ENCODE peak calls at places on chromosome 15, in five cellular contexts. G is pancreas, Q is sigmoid colon, T is transverse colon, N is psoas muscle. W is an unnamed sample.

GRCh38 chr15:43268111-43269105 is 1.7 kb upstream of the TGM5 start:
- DNase-seq in G (no peak), Q (no peak), T (no peak), N (no peak), W (no peak)

GRCh38 chr15:42832577-42832976 is 88.0 kb downstream of the TTBK2 start:
- DNase-seq in G (no peak), Q (no peak), T (no peak), N (no peak), W (no peak)

GRCh38 chr15:55168350-55168974 is 28.3 kb downstream of the RSL24D1 start:
- DNase-seq in G (peak), Q (no peak), T (peak), N (peak), W (peak)

GRCh38 chr15:45429974-45430792 is 51.8 kb upstream of the GATM start:
- DNase-seq in G (peak), Q (peak), T (peak), N (peak), W (peak)

GRCh38 chr15:60399931-60400330 is 2.1 kb upstream of the ANXA2 start:
- DNase-seq in G (no peak), Q (no peak), T (no peak), N (no peak), W (no peak)

GRCh38 chr15:92623435-92623834 is 32.1 kb downstream of the FAM174B start:
- DNase-seq in G (peak), Q (peak), T (peak), N (peak), W (no peak)

GRCh38 chr15:52351206-52351907 is 55.8 kb upstream of the MYO5C start:
- DNase-seq in G (no peak), Q (peak), T (no peak), N (no peak), W (no peak)

GRCh38 chr15:58077427-58077826 is 11.9 kb upstream of the ALDH1A2 start:
- DNase-seq in G (no peak), Q (no peak), T (no peak), N (no peak), W (no peak)

GRCh38 chr15:47756872-47757271 is 39.6 kb downstream of the SEMA6D start:
- DNase-seq in G (no peak), Q (no peak), T (peak), N (peak), W (no peak)

GRCh38 chr15:82128401-82129143 is 82.8 kb upstream of the MEX3B start:
- DNase-seq in G (no peak), Q (no peak), T (no peak), N (no peak), W (no peak)

GRCh38 chr15:68383161-68384074 is 48.5 kb downstream of the ITGA11 start:
- DNase-seq in G (no peak), Q (peak), T (peak), N (no peak), W (no peak)

GRCh38 chr15:56835598-56836275 is 82.7 kb upstream of the TCF12 start:
- DNase-seq in G (no peak), Q (no peak), T (no peak), N (no peak), W (peak)

GRCh38 chr15:61467823-61468222 is 238.7 kb upstream of the RORA start:
- DNase-seq in G (no peak), Q (no peak), T (no peak), N (no peak), W (no peak)

GRCh38 chr15:88482263-88482662 is 14.8 kb downstream of the MRPS11 start:
- DNase-seq in G (no peak), Q (no peak), T (no peak), N (no peak), W (no peak)

GRCh38 chr15:74505837-74506514 is 35.0 kb upstream of the ARID3B start:
- DNase-seq in G (no peak), Q (no peak), T (no peak), N (no peak), W (no peak)

GRCh38 chr15:50116477-50116876 is 2.6 kb downstream of the ATP8B4 start:
- DNase-seq in G (no peak), Q (no peak), T (no peak), N (no peak), W (no peak)

GRCh38 chr15:68057089-68057488 is 3.0 kb downstream of the PIAS1 start:
- DNase-seq in G (no peak), Q (no peak), T (no peak), N (no peak), W (no peak)

GRCh38 chr15:92392966-92393286 is 755 bp upstream of the ST8SIA2 start:
- DNase-seq in G (no peak), Q (no peak), T (no peak), N (no peak), W (no peak)

GRCh38 chr15:36958611-36959010 is 141.7 kb downstream of the MEIS2 start:
- DNase-seq in G (no peak), Q (no peak), T (no peak), N (no peak), W (no peak)

GRCh38 chr15:79078763-79079395 is 11.7 kb downstream of the RASGRF1 start:
- DNase-seq in G (no peak), Q (no peak), T (no peak), N (no peak), W (peak)

GRCh38 chr15:61974759-61975158 is 85.5 kb downstream of the VPS13C start:
- DNase-seq in G (no peak), Q (no peak), T (no peak), N (no peak), W (no peak)

GRCh38 chr15:76384409-76384808 is 47.8 kb downstream of the ISL2 start:
- DNase-seq in G (no peak), Q (no peak), T (no peak), N (no peak), W (no peak)

GRCh38 chr15:33660151-33660550 is 308.1 kb upstream of the CHRM5 start:
- DNase-seq in G (no peak), Q (no peak), T (no peak), N (no peak), W (no peak)

GRCh38 chr15:51193979-51194378 is 99.3 kb upstream of the TNFAIP8L3 start:
- DNase-seq in G (no peak), Q (no peak), T (no peak), N (no peak), W (no peak)
- TF ChIP-seq CTCF in G (no peak), Q (no peak), T (no peak), N (no peak), W (no peak)

DNA sequence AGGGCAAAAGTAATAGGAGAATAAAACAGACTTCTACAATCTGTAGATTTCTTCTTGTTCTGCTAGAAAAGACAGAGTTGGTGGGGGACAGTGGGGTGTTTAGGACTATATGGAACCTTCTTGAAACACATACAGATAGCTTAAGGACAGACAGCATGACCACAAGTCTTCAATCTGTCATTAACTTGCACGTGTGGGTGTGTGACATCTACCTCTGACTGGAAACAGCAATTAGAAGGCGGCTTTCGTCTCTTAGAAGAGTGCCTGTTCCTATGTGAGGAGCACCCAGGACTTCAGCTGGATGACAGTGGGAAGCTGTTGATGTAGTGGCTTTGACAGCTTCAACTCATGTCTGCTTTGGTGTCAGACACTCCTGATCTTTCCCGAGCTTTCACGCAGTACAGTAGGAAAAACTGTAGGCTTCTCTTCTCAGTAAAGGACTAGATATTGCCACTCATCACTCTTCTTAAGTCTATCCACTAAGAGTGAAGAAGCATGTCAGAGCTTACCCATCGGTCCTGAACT is 44.5 kb downstream of the TYRO3 start:
- DNase-seq in G (no peak), Q (no peak), T (no peak), N (no peak), W (no peak)
- TF ChIP-seq CTCF in G (no peak), Q (no peak), T (no peak), N (no peak), W (no peak)

DNA sequence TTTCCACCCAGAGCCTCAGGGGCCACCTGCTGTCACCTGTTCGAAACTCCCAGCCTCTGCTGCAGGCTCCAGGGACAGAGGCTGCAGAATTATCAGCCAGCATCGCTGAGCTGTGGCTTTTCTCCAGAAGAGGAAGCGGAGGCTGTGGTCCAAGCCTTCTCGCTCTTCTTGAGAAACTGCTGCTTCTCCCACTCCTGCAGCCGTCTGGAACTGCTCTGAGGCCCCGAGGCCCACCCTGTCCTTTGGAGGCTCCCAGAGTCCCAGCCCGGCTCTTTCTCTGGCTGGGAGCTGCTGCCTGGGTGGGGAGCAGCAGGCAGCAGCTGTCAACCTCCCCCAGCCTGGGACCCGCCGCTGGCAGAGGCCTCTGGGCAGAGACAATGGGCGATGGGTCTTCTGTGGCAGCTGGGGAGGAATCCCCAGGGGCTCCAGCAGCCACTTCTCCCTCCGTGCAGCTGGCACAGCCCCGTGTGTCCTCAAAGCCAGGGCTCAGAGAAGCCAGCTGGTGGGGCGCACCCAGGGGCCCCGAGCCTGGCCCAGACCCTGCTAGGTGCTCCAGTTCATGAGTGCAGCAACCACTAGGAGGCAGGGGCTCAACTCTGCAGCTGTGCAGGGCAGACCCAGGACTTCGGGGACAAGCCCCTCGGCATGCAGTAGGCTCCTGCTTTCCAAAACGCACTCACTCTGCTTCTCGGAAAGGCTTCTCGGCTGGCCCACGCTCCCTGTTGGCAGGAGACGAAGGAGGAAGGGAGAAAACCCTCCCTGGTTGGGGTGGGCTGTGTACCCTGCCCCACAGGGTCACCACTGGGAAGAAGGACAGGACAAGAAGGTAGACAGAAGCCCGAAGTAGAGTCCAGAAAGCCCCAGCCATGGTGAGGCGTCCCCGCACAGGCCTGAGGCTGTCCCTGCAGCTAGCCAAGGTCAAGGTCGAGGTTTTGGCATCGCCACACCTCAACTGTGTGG is 49.9 kb upstream of the FURIN start:
- DNase-seq in G (peak), Q (peak), T (no peak), N (no peak), W (no peak)
- TF ChIP-seq CTCF in G (no peak), Q (no peak), T (no peak), N (no peak), W (no peak)

DNA sequence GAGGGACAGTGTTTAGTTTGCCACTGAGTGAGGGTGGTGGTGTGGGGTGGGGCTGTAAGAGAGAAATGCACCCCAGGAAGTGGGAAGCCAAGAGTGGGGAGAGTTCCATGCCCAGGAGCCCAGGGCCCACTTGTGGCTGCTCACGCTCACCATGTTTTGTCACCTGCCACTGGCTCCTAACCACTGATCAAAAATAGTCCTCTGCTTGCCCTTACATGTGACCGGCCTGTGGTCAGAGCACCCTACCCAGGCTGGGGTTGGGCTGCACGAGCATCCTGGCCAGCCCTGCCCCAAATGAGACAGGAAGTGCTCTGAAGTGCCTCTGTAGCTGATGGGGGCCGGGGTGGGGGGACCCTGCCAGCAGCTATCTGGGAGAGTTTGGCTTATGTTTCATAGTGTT is 216.3 kb downstream of the RPLP1 start:
- DNase-seq in G (no peak), Q (no peak), T (peak), N (no peak), W (no peak)
- TF ChIP-seq CTCF in G (no peak), Q (no peak), T (no peak), N (no peak), W (no peak)

DNA sequence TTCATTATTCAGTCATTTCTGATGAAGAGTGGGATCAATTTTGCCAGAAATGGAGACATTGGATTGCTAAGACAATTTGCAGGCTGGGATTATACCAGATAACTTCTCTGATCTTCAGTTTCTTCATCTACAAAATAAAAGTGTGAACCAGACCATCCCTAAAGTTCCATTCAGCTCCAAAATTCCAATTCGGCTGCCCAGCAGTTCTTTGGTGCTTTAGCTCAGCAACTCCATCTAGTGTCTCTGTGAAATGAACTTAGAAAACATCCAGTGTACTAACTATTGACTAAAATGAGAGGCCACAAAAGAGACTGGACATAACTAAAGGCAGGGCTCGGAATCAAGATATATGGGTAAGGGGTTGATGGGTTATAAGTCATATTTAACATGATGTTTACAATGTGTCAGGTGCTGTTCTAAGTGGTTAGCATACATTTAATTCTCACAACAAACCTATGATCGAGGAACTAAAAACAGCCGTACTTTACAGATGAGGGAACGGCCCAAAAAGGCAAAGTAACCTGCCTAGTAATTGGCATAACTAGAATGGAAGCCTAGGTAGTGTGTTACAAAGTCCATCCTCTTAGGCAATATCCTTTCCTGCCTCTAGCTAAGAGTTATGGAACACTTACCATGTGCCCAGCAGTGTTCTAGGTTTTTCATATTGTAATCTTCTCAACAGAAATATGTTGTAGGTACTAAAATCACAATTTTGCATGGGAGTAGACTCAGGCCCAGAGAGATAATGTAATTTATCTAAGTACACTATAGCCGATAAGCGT is 17.0 kb downstream of the THAP10 start:
- DNase-seq in G (no peak), Q (no peak), T (no peak), N (no peak), W (no peak)
- TF ChIP-seq CTCF in G (no peak), Q (no peak), T (no peak), N (peak), W (no peak)

DNA sequence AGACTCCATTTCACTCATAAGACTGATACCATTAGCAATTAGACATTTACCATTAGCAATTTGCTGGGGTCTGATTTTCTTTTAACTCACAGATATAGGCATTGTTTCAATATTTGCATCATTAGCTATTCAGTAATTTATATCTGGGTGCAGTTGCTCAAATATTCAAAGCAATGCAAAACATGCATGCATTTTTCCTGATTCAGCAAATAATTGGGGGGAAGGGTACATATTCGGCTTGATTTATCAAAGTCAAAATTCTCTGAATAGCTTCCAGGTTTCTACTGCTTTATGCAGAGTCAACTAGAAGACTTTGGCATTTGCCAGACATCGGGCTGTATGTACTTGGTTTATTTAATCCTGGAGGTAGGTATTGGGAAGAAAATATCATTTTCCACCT is 315.6 kb upstream of the NR2F2 start:
- DNase-seq in G (no peak), Q (no peak), T (no peak), N (no peak), W (no peak)
- TF ChIP-seq CTCF in G (no peak), Q (no peak), T (no peak), N (no peak), W (no peak)

GRCh38 chr15:95044780-95045417 is 813.5 kb downstream of the MCTP2 start:
- DNase-seq in G (no peak), Q (no peak), T (no peak), N (no peak), W (no peak)

GRCh38 chr15:95041297-95041696 is 809.9 kb downstream of the MCTP2 start:
- DNase-seq in G (no peak), Q (no peak), T (no peak), N (no peak), W (no peak)

DNA sequence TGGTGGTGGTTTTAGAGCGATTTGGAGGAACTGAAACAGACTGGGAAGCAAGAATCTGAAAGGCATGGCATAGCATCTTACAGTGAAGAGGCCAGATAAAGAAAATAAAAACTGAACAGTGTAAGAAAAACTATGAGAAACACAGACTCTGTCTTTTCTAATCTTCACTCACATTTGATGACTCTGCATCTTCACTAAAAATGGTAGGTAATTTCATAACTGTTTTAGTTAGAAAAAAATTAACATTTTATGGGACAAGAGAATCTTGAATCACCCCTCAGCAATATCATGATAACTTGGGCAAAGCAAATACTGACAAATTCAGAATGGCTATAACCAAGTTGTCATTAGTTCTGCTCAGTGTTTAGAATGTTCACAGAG is 812.6 kb downstream of the MCTP2 start:
- DNase-seq in G (no peak), Q (no peak), T (no peak), N (no peak), W (no peak)
- TF ChIP-seq CTCF in G (no peak), Q (no peak), T (no peak), N (no peak), W (no peak)

GRCh38 chr15:95594496-95594895 is 736.0 kb upstream of the NR2F2 start:
- DNase-seq in G (no peak), Q (no peak), T (no peak), N (no peak), W (no peak)
- TF ChIP-seq CTCF in G (no peak), Q (no peak), T (no peak), N (no peak), W (no peak)

DNA sequence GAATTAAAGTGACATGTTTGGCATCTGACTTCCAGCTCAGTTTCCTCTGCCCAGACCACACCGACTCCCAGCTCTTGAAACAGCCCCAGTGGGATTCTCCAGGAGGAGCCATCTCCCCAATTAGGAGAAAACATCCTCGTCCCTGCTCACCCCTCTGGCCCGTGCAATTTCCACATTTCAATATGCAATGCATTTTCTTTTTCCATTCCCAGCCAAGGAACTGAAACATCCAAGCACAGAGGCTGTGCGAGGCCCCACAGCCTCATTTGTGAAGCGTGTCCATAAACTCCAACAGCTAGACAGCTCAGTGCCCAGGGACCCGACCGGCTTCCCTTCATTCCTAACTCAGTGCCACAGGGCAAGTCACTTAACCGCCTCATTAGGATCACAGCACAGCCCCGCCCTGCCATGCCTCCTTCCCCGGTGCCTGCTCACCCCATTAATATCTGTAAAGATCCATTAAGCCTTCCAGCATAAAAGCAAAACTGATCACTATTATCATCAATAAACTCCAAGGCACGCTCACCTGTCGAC is 204.2 kb upstream of the IGF1R start:
- DNase-seq in G (no peak), Q (no peak), T (no peak), N (no peak), W (no peak)
- TF ChIP-seq CTCF in G (no peak), Q (no peak), T (no peak), N (no peak), W (no peak)

GRCh38 chr15:38464675-38465074 is 10.7 kb downstream of the FAM98B start:
- DNase-seq in G (no peak), Q (no peak), T (no peak), N (no peak), W (no peak)
- TF ChIP-seq CTCF in G (no peak), Q (no peak), T (no peak), N (no peak), W (no peak)